ENCODE peak calls at places on chromosomes 6 and 20, in five cellular contexts. M is DMS 273 treated with DMSO at 0.1 percent for 48 hours, Y is left ventricle myocardium superior, F is uterus, H is NCI-H1092. E is an unnamed sample.

GRCh38 chr6:168096271-168096764 is 17.3 kb upstream of the FRMD1 start:
- DNase-seq in Y (peak), F (no peak), M (no peak), H (no peak), E (no peak)

GRCh38 chr20:56808119-56808725 is 179.1 kb downstream of the TFAP2C start:
- DNase-seq in H (no peak), Y (no peak), M (no peak), F (no peak), E (no peak)

GRCh38 chr6:25930532-25931410 is at the start of gene SLC17A2:
- DNase-seq in M (no peak), H (no peak), Y (no peak), F (no peak), E (no peak)

GRCh38 chr6:154579046-154579823 is 68.8 kb upstream of the CNKSR3 start:
- DNase-seq in Y (no peak), M (no peak), H (no peak), F (no peak), E (no peak)

GRCh38 chr20:4855555-4855954 is 133.8 kb downstream of the PRND start:
- DNase-seq in H (no peak), Y (no peak), M (no peak), F (no peak), E (no peak)

GRCh38 chr6:135025175-135025574 is 29.4 kb downstream of the HBS1L start:
- DNase-seq in Y (no peak), M (no peak), F (no peak), H (no peak), E (no peak)

GRCh38 chr6:43945778-43946100 is 175.7 kb downstream of the VEGFA start:
- DNase-seq in Y (no peak), F (no peak), H (no peak), M (no peak), E (peak)

GRCh38 chr6:71228461-71229041 is 60.1 kb upstream of the OGFRL1 start:
- DNase-seq in F (no peak), H (no peak), M (no peak), Y (no peak), E (peak)

GRCh38 chr20:21609221-21609620 is 95.4 kb upstream of the NKX2-2 start:
- DNase-seq in F (no peak), Y (no peak), H (no peak), M (no peak), E (peak)

GRCh38 chr6:170031096-170031471 is 259.8 kb downstream of the DLL1 start:
- DNase-seq in H (peak), F (no peak), M (no peak), Y (peak), E (peak)

GRCh38 chr20:53387983-53388675 is 205.5 kb downstream of the ZNF217 start:
- DNase-seq in F (no peak), Y (no peak), H (no peak), M (no peak), E (no peak)

GRCh38 chr6:159693128-159693893 is at the start of gene SOD2:
- DNase-seq in M (peak), Y (peak), F (peak), H (peak), E (peak)

GRCh38 chr20:46021361-46022359 is 7.4 kb upstream of the SLC12A5 start:
- DNase-seq in H (peak), F (no peak), M (peak), Y (peak), E (peak)

GRCh38 chr6:160222491-160222890 is 36.1 kb downstream of the SLC22A2 start:
- DNase-seq in F (no peak), M (no peak), H (no peak), Y (no peak), E (no peak)

GRCh38 chr6:12355354-12355753 is 65.2 kb downstream of the EDN1 start:
- DNase-seq in H (no peak), M (no peak), F (no peak), Y (no peak), E (no peak)

GRCh38 chr6:15484115-15484514 is 178.7 kb downstream of the DTNBP1 start:
- DNase-seq in F (no peak), Y (no peak), H (no peak), M (no peak), E (no peak)

GRCh38 chr6:63565058-63565726 is 7.1 kb upstream of the LOC128125822 start:
- DNase-seq in H (no peak), M (no peak), F (no peak), Y (no peak), E (no peak)

GRCh38 chr6:28742668-28743270 is 181.0 kb downstream of the TRIM27 start:
- DNase-seq in M (peak), F (no peak), Y (no peak), H (no peak), E (no peak)

GRCh38 chr20:15942130-15942529 is 631.1 kb downstream of the KIF16B start:
- DNase-seq in F (no peak), H (no peak), M (peak), Y (no peak), E (no peak)

GRCh38 chr6:93036835-93037234 is 382.5 kb downstream of the EPHA7 start:
- DNase-seq in F (no peak), H (no peak), M (no peak), Y (no peak), E (no peak)

GRCh38 chr6:31203345-31203979 is 33.0 kb upstream of the POU5F1 start:
- DNase-seq in Y (no peak), M (no peak), F (no peak), H (no peak), E (peak)

GRCh38 chr6:33071579-33071978 is 1.9 kb downstream of the HLA-DPA1 start:
- DNase-seq in H (no peak), F (no peak), M (no peak), Y (no peak), E (no peak)

GRCh38 chr20:44066645-44067606 is 120.1 kb downstream of the JPH2 start:
- DNase-seq in Y (no peak), F (no peak), M (no peak), H (no peak), E (no peak)

GRCh38 chr6:11428895-11429294 is 108.7 kb upstream of the TMEM170B start:
- DNase-seq in F (no peak), M (no peak), Y (no peak), H (no peak), E (peak)

GRCh38 chr6:144855812-144856531 is 570.8 kb downstream of the UTRN start:
- DNase-seq in Y (no peak), H (no peak), M (no peak), F (no peak), E (no peak)

GRCh38 chr20:41524980-41525613 is 93.1 kb downstream of the CHD6 start:
- DNase-seq in Y (peak), F (peak), H (peak), M (no peak), E (peak)

GRCh38 chr6:149831380-149831820 is 32.8 kb downstream of the LRP11 start:
- DNase-seq in M (no peak), F (no peak), H (no peak), Y (no peak), E (peak)

E was measured in RPMI7951.